ENCODE peak calls at places on chromosomes 4 and X, in five cellular contexts. S is substantia nigra; D is NCI-H1694; U is stimulated activated CD8-positive, alpha-beta memory T cell treated with anti-CD3 and anti-CD28 coated beads, Interleukin-4, amount 100 ng/mL, for 48 hours; R is NCI-H510A treated with DMSO at 0.1 percent for 48 hours. E is an unnamed sample.

GRCh38 chr4:162011039-162011438 is 152.8 kb downstream of the FSTL5 start:
- DNase-seq in D (no peak), S (no peak), U (no peak), R (no peak), E (peak)

GRCh38 chr4:158870282-158871049 is 101.6 kb downstream of the FNIP2 start:
- DNase-seq in S (no peak), R (peak), D (no peak), U (no peak), E (no peak)

GRCh38 chr4:39576268-39576667 is 49.0 kb upstream of the UGDH start:
- DNase-seq in U (no peak), R (no peak), D (no peak), S (no peak), E (no peak)

GRCh38 chr4:99653921-99654890 is 3.4 kb downstream of the C4orf54 start:
- DNase-seq in D (no peak), R (no peak), U (no peak), S (no peak), E (peak)

GRCh38 chr4:113407409-113407808 is 354.1 kb downstream of the CAMK2D start:
- DNase-seq in R (peak), D (no peak), S (no peak), U (no peak), E (no peak)

GRCh38 chr4:1239141-1239948 is 9.6 kb downstream of the CTBP1 start:
- DNase-seq in R (no peak), S (no peak), U (no peak), D (no peak), E (no peak)

GRCh38 chrX:123185714-123186113 is 1.6 kb downstream of the GRIA3 start:
- DNase-seq in R (no peak), D (no peak), S (no peak), U (no peak), E (no peak)

GRCh38 chr4:93184093-93184492 is 644.5 kb upstream of the ATOH1 start:
- DNase-seq in U (no peak), R (peak), S (no peak), D (peak), E (no peak)

GRCh38 chr4:2261110-2261852 is 628 bp downstream of the MXD4 start:
- DNase-seq in D (no peak), R (peak), U (peak), S (no peak), E (no peak)

GRCh38 chr4:76377922-76378321 is 43.0 kb downstream of the CCDC158 start:
- DNase-seq in R (no peak), U (peak), D (no peak), S (no peak), E (peak)

GRCh38 chr4:5982156-5982973 is 35.9 kb downstream of the C4orf50 start:
- DNase-seq in R (no peak), S (no peak), D (no peak), U (no peak), E (peak)

GRCh38 chrX:33987458-33987857 is 144.7 kb downstream of the FAM47A start:
- DNase-seq in R (no peak), U (no peak), D (no peak), S (no peak), E (no peak)

GRCh38 chr4:48910511-48910910 is 3.9 kb upstream of the OCIAD2 start:
- DNase-seq in D (no peak), U (no peak), R (no peak), S (no peak), E (no peak)

GRCh38 chrX:107537815-107538214 is 88.4 kb downstream of the FRMPD3 start:
- DNase-seq in U (peak), D (peak), R (no peak), S (no peak), E (peak)

GRCh38 chr4:55733874-55734437 is 85.6 kb upstream of the EXOC1L start:
- DNase-seq in U (no peak), R (no peak), D (no peak), S (no peak), E (peak)

GRCh38 chr4:151236036-151236435 is 40.9 kb upstream of the PRSS48 start:
- DNase-seq in R (no peak), D (no peak), S (no peak), U (no peak), E (no peak)

GRCh38 chrX:11764602-11765067 is 6.6 kb downstream of the MSL3 start:
- DNase-seq in R (no peak), D (no peak), S (no peak), U (no peak), E (no peak)

GRCh38 chr4:41709844-41710481 is 38.6 kb downstream of the PHOX2B start:
- DNase-seq in R (peak), D (no peak), S (no peak), U (no peak), E (peak)

GRCh38 chr4:158353541-158354304 is 143.4 kb downstream of the TMEM144 start:
- DNase-seq in R (no peak), U (no peak), D (no peak), S (no peak), E (no peak)